ENCODE peak calls at places on chromosomes 2 and 18, in five cellular contexts. D, Q, R, G and Z are unnamed samples.

GRCh38 chr2:27263287-27264252 is 723 bp upstream of the SLC30A3 start:
- DNase-seq in Q (peak), D (no peak), G (no peak), R (no peak), Z (no peak)

GRCh38 chr2:60614319-60614718 is 60.9 kb upstream of the BCL11A start:
- DNase-seq in Q (no peak), D (no peak), R (no peak), G (no peak), Z (no peak)

GRCh38 chr2:165544897-165545296 is 75.4 kb downstream of the CSRNP3 start:
- DNase-seq in D (no peak), G (no peak), Q (no peak), R (no peak), Z (no peak)

GRCh38 chr2:98164256-98164655 is 77.3 kb downstream of the VWA3B start:
- DNase-seq in G (no peak), R (no peak), Q (no peak), D (no peak), Z (no peak)

GRCh38 chr2:86337235-86338099 is at the start of gene REEP1:
- DNase-seq in Q (peak), G (peak), R (no peak), D (no peak), Z (peak)

GRCh38 chr18:22282311-22283235 is 113.2 kb downstream of the GATA6 start:
- DNase-seq in G (no peak), Q (no peak), D (peak), R (no peak), Z (no peak)

GRCh38 chr2:196725882-196726281 is 73.6 kb downstream of the GTF3C3 start:
- DNase-seq in Q (no peak), R (no peak), G (no peak), D (no peak), Z (no peak)

GRCh38 chr18:23067236-23067635 is 68.0 kb upstream of the CABLES1 start:
- DNase-seq in D (peak), G (no peak), Q (no peak), R (no peak), Z (no peak)

GRCh38 chr2:96102596-96103387 is 13.6 kb downstream of the ADRA2B start:
- DNase-seq in R (no peak), G (peak), Q (no peak), D (no peak), Z (no peak)

GRCh38 chr2:241601841-241602240 is 35.1 kb downstream of the THAP4 start:
- DNase-seq in R (no peak), G (no peak), Q (no peak), D (no peak), Z (no peak)

GRCh38 chr2:233047667-233048066 is 12.5 kb upstream of the INPP5D start:
- DNase-seq in D (no peak), G (no peak), Q (no peak), R (no peak), Z (no peak)

DNA sequence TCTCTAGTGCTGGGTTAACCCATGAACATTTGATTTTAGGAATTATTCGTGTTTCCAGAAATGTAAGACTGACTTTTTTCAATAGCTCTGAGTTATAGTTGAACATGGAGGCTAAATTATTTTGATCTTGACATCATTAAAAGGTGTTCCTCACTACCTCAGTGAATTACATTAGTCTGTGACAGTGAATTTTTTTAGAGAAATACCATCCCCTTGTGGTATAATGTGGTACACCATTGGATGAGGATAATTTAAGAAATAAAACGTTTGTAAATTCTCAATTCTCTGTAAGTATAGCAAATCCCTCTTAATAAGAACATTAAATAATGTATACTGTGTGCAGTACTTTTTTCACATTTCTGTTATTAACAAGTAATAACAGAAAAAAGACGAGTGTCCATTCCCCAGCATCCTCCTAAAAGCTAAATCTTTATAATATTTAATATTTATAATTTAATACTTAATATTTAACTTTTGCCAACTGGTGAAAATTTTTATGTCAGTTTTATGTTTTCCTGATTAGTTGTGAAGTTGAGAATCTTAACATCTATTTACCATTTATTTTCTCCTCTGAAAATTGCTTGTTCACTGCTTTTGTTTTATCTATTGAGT is 70.3 kb upstream of the CWC22 start:
- DNase-seq in R (peak), Q (no peak), D (peak), G (no peak), Z (no peak)
- TF ChIP-seq CTCF in R (peak), Q (peak), D (peak), G (peak), Z (peak)

GRCh38 chr2:100984892-100985307 is 17.2 kb upstream of the RPL31 start:
- DNase-seq in D (peak), Q (peak), G (peak), R (no peak), Z (peak)
- TF ChIP-seq CTCF in D (peak), Q (peak), G (peak), R (peak), Z (peak)

GRCh38 chr2:186977433-186978045 is 128.6 kb upstream of the ZSWIM2 start:
- DNase-seq in R (no peak), D (no peak), Q (no peak), G (no peak), Z (no peak)
- TF ChIP-seq CTCF in R (no peak), D (no peak), Q (no peak), G (no peak), Z (no peak)

DNA sequence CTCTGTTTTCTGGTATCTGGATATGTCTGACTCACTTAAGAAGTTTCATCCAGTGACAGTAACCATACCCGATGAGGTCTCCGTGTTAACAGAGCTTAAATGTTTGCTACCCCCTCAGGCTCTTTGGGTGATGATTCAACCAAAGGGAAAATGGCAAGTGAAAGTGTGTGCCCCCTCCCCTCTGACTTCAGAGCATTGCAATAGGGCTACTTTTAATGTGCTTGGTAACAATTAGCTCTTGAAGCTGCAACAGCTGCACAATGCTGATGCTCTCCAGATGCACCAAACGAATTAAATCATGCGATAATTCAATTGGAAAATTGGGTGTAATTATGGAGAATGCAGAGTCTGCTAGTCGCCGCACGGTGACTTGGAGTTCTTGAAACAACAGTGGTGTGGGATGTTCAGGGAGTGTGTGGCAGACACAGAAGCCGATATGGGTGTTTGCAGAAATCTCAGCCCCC is 270.7 kb downstream of the ALK start:
- DNase-seq in D (no peak), G (no peak), R (no peak), Q (no peak), Z (no peak)
- TF ChIP-seq CTCF in D (no peak), G (no peak), R (no peak), Q (no peak), Z (no peak)

GRCh38 chr2:228367356-228367755 is 185.9 kb upstream of the SPHKAP start:
- DNase-seq in G (no peak), Q (no peak), D (no peak), R (no peak), Z (no peak)
- TF ChIP-seq CTCF in G (no peak), Q (no peak), D (no peak), R (no peak), Z (no peak)

DNA sequence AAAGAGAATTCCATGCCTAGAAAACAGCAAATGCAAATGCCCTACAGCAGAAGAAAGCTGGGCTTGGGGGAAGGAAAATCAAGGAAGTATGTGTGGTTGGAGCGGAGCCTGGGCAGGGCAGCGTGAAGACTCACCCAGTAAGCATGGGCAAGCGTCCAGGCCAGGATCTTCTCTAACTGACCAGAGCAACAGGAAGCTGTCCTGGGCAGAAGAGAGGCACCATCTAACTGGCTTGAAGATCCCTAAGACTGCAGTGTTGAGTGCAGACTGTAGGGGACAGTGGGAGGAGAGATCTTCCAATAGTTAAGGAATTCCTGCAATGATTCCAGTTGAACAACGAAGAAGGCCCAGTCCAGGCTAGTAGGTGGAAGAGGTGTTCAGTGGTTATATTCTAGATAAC is 57.9 kb downstream of the NXPH2 start:
- DNase-seq in Q (no peak), D (no peak), R (peak), G (no peak), Z (no peak)
- TF ChIP-seq CTCF in Q (no peak), D (no peak), R (no peak), G (no peak), Z (no peak)

GRCh38 chr18:36942264-36942663 is 113.3 kb downstream of the KIAA1328 start:
- DNase-seq in R (peak), Q (peak), D (peak), G (no peak), Z (no peak)
- TF ChIP-seq CTCF in R (peak), Q (peak), D (peak), G (peak), Z (peak)

GRCh38 chr2:177622516-177622915 is 229.9 kb downstream of the AGPS start:
- DNase-seq in G (peak), R (no peak), Q (peak), D (no peak), Z (peak)
- TF ChIP-seq CTCF in G (no peak), R (no peak), Q (peak), D (no peak), Z (peak)

GRCh38 chr2:53513167-53513666 is 254.4 kb upstream of the CHAC2 start:
- DNase-seq in D (no peak), R (no peak), G (no peak), Q (no peak), Z (no peak)
- TF ChIP-seq CTCF in D (no peak), R (no peak), G (no peak), Q (no peak), Z (no peak)